ENCODE peak calls at places on chromosomes 6 and 20, in four cellular contexts. T is GM12878, X is HepG2, G is H1. E is an unnamed sample. For H3K9me3, the result is how much of the 10 kb centered on the place peaks cover.

GRCh38 chr20:60131375-60131774 is 173.2 kb downstream of the CDH26 start:
- DNase-seq in T (no peak), X (no peak), G (peak), E (no peak)

GRCh38 chr20:38246357-38247165 is 14.0 kb downstream of the KIAA1755 start:
- DNase-seq in T (no peak), X (no peak), G (no peak), E (no peak)

GRCh38 chr6:12152023-12152960 is 137.9 kb upstream of the EDN1 start:
- DNase-seq in T (no peak), X (no peak), G (no peak), E (no peak)

GRCh38 chr6:42349753-42350573 is 101.8 kb downstream of the TRERF1 start:
- DNase-seq in T (no peak), X (no peak), G (no peak), E (no peak)

GRCh38 chr20:19974621-19975435 is 42.3 kb upstream of the NAA20 start:
- DNase-seq in T (no peak), X (no peak), G (peak), E (no peak)

GRCh38 chr6:110075406-110075805 is 97.3 kb downstream of the GPR6 start:
- DNase-seq in T (no peak), X (no peak), G (no peak), E (no peak)

GRCh38 chr6:106163446-106163965 is 77.4 kb downstream of the PRDM1 start:
- DNase-seq in T (peak), X (no peak), G (no peak), E (no peak)

GRCh38 chr20:24730750-24731149 is 218.3 kb upstream of the CST7 start:
- DNase-seq in T (no peak), X (no peak), G (peak), E (no peak)

GRCh38 chr20:49431345-49431744 is 51.1 kb downstream of the KCNB1 start:
- DNase-seq in T (no peak), X (no peak), G (no peak), E (no peak)

GRCh38 chr6:3026811-3027626 is 27.3 kb downstream of the NQO2 start:
- DNase-seq in T (peak), X (no peak), G (no peak), E (no peak)

GRCh38 chr20:25495189-25495824 is 87.8 kb downstream of the GINS1 start:
- DNase-seq in T (no peak), X (no peak), G (no peak), E (no peak)

GRCh38 chr20:11921326-11921725 is 3.6 kb downstream of the BTBD3 start:
- DNase-seq in T (no peak), X (no peak), G (no peak), E (no peak)

GRCh38 chr6:134882426-134883038 is 67.4 kb downstream of the ALDH8A1 start:
- DNase-seq in T (no peak), X (peak), G (peak), E (no peak)

GRCh38 chr6:4474810-4475209 is 301.4 kb upstream of the CDYL start:
- DNase-seq in T (peak), X (no peak), G (no peak), E (no peak)

GRCh38 chr20:62500237-62500864 is 24.6 kb upstream of the GATA5 start:
- DNase-seq in T (no peak), X (peak), G (peak), E (no peak)

GRCh38 chr6:36688534-36689075 is 9.0 kb upstream of the RAB44 start:
- DNase-seq in T (no peak), X (no peak), G (no peak), E (no peak)

GRCh38 chr6:169961772-169962561 is 210.5 kb downstream of the ERMARD start:
- DNase-seq in T (no peak), X (no peak), G (peak), E (no peak)

GRCh38 chr6:150366118-150366778 is 2.6 kb upstream of the IYD start:
- DNase-seq in T (no peak), X (no peak), G (no peak), E (no peak)

GRCh38 chr6:7073810-7074525 is 33.8 kb upstream of the RREB1 start:
- DNase-seq in T (peak), X (no peak), G (no peak), E (no peak)

GRCh38 chr6:1729133-1729751 is 119.5 kb downstream of the FOXC1 start:
- DNase-seq in T (no peak), X (no peak), G (no peak), E (no peak)

GRCh38 chr20:46058656-46059281 is 29.8 kb downstream of the SLC12A5 start:
- DNase-seq in T (no peak), X (no peak), G (peak), E (no peak)

GRCh38 chr6:136351518-136352106 is 62.0 kb upstream of the BCLAF1 start:
- DNase-seq in T (no peak), X (no peak), G (no peak), E (no peak)

GRCh38 chr6:125453516-125453915 is 151.7 kb upstream of the HDDC2 start:
- DNase-seq in T (no peak), X (no peak), G (no peak), E (no peak)
- H3K9me3 ChIP-seq in T (under half), X (under half), G (under half), E (under half)

GRCh38 chr6:167649486-167649885 is 177.2 kb upstream of the AFDN start:
- DNase-seq in T (no peak), X (no peak), G (no peak), E (no peak)

GRCh38 chr6:167647750-167648470 is 178.8 kb upstream of the AFDN start:
- DNase-seq in T (no peak), X (no peak), G (no peak), E (no peak)

GRCh38 chr6:167648506-167649278 is 178.0 kb upstream of the AFDN start:
- DNase-seq in T (no peak), X (no peak), G (no peak), E (no peak)

GRCh38 chr6:167645383-167645782 is 181.3 kb upstream of the AFDN start:
- DNase-seq in T (no peak), X (no peak), G (no peak), E (no peak)

DNA sequence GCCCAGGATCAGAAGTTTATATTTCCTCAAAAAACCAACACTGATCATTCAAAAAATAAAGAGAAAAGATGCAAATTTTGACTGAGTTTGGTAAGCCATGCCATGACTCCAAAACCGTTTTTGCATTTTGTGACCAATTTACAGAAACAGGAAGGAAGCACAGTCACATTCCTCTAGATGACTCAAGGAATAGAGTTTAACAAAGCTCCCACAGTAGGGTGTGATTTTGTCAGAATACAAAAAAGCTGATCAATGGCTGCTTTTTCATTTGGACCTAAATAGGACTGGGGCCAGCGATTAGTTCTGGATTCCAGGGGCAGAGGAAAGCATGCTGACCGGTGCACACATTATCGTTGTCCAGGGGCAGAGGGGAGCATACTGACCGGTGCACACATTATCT is 179.4 kb upstream of the AFDN start:
- DNase-seq in T (no peak), X (no peak), G (no peak), E (no peak)
- TF ChIP-seq SUZ12 in T (no peak), X (no peak), G (no peak), E (no peak)

GRCh38 chr6:49550413-49551125 is at the start of gene C6orf141:
- DNase-seq in T (no peak), X (no peak), G (peak), E (peak)
- H3K9ac ChIP-seq in T (peak), X (no peak), G (peak), E (peak)

DNA sequence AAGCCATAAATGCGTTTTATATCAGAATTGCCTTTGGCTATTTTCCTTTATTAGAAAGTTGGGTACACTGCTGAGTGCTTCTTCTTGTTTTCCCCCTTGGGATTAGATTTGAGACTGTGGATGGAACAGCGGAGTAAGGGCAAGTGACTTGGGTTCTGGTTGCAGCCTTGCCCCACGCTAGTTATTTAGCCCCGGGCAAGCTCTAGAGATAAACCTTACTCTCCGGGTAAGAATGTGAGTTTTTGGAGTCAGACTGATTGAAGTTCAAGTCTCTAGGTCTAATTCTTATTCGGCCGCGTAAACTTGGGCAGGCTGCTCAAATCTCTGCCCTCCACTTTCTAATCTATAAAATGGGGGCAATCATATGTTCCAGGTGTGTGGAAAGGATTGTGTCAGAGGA is 8.9 kb downstream of the TSHZ2 start:
- DNase-seq in T (no peak), X (no peak), G (no peak), E (no peak)
- H3K9me3 ChIP-seq in T (under half), X (under half), G (under half), E (under half)

DNA sequence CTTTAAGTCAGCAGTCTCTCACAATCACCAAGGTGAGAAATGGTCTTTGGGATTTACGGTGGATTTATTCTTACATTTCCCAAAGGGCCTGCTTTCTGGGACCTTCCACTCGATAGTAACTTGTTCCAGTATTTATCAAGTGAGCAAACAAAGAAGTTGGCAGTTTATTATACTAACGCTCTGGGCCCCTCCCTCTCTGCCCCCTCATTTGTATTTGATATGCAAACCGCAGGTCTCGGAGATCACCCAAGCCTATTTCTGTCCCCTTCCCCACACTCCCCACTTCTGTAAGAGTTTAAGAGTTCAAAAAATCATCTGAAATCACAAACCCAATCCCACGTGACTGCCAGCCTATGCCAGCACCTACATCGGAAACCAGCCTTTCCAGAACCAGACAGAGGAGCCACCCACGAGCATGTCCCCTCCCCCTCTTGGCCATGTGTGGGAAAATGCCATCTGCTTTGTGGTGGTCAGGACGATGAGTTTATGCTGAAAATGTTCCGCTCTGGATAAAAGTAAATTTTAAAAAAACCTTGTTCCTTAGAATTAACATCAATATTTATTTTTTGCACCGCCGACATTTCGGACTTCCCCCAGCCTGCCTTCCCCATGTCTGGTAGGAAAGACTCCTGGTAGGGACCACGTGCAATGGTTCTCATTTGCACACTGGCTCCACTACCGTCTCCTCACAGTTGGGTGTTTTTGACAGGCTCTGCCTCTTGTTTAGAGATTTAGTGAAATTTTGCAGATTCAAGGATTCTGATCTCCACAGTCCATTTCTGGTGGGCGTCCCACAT is 281.0 kb downstream of the TFAP2C start:
- DNase-seq in T (no peak), X (no peak), G (no peak), E (no peak)
- TF ChIP-seq SUZ12 in T (no peak), X (no peak), G (no peak), E (no peak)

GRCh38 chr6:32371204-32371603 is 499 bp downstream of the TSBP1 start:
- DNase-seq in T (no peak), X (no peak), G (no peak), E (no peak)
- H3K9ac ChIP-seq in T (no peak), X (no peak), G (no peak), E (no peak)

GRCh38 chr6:68141190-68141589 is 493.9 kb upstream of the ADGRB3 start:
- DNase-seq in T (no peak), X (no peak), G (no peak), E (no peak)
- H3K9me3 ChIP-seq in T (under half), X (half or more), G (under half), E (under half)

DNA sequence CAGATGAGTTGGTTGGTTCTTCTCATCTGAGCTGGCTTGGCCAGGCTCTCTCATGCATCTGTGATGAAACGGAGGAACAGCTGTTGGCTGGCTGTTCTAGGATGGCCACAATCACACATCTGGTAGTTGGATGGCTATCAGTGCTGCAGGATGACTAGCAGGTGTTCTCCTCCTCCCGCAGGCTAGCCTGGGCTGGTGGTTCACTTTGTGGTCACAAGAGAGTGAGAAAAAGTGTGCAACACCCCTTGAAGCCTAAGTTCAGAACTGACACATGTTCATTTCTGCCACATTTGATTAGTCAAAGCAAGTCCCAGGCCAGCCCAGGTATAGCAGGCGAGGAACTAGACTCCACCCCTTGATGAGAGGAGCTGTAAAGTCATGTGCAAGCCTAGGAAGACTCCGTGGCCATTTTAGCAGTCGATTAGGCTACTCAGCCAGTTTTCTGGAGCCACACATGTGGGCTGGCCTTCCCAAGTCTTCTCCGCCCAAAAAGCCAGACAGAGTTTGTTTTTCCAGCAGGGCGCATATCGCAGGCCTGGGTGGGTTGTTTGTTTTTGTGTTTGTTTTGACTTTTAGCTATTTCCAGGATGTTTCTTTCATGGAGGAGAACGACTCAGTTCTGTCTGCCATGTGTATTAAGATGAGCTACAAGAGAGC is 120.8 kb downstream of the ISM1 start:
- DNase-seq in T (no peak), X (no peak), G (no peak), E (no peak)
- TF ChIP-seq SUZ12 in T (no peak), X (no peak), G (no peak), E (no peak)